ENCODE peak calls at places on chromosomes 3 and 15, in nine cellular contexts. W is GM23248; I is heart left ventricle; X is cardiac muscle cell; Z is ovary; O is transverse colon; D is CD8-positive, alpha-beta T cell; M is tibial artery; F is effector memory CD4-positive, alpha-beta T cell. A is an unnamed sample.

GRCh38 chr15:71530116-71530515 is 280.2 kb upstream of the NR2E3 start:
- DNase-seq in W (no peak), I (no peak), X (no peak), Z (no peak), O (no peak), D (no peak), M (no peak), F (no peak), A (no peak)

GRCh38 chr3:176293277-176293676 is 904.0 kb downstream of the TBL1XR1 start:
- DNase-seq in W (peak; percentile 28), I (no peak), X (no peak), Z (no peak), O (no peak), D (no peak), M (no peak), F (no peak), A (no peak)

GRCh38 chr15:55360256-55360655 is 41.2 kb downstream of the PIGB start:
- DNase-seq in W (no peak), I (no peak), X (peak; percentile 12), Z (no peak), O (no peak), D (no peak), M (no peak), F (no peak), A (no peak)

GRCh38 chr3:38549486-38549885 is 53.3 kb downstream of the EXOG start:
- DNase-seq in W (no peak), I (no peak), X (no peak), Z (no peak), O (no peak), D (no peak), M (no peak), F (no peak), A (no peak)

GRCh38 chr15:62500325-62500724 is 335.2 kb upstream of the C2CD4B start:
- DNase-seq in W (no peak), I (no peak), X (no peak), Z (no peak), O (no peak), D (no peak), M (no peak), F (no peak), A (no peak)

GRCh38 chr3:110456438-110457138 is 615.0 kb upstream of the NECTIN3 start:
- DNase-seq in W (no peak), I (no peak), X (no peak), Z (no peak), O (no peak), D (no peak), M (no peak), F (no peak), A (no peak)

GRCh38 chr3:56197259-56197965 is 270.9 kb downstream of the ERC2 start:
- DNase-seq in W (peak; percentile 15), I (no peak), X (peak; percentile 54), Z (no peak), O (no peak), D (no peak), M (no peak), F (no peak), A (no peak)

GRCh38 chr3:66338927-66339326 is 118.1 kb downstream of the SLC25A26 start:
- DNase-seq in W (peak; percentile 39), I (no peak), X (peak; percentile 5), Z (no peak), O (no peak), D (no peak), M (no peak), F (no peak), A (no peak)

GRCh38 chr15:31031471-31032064 is 40.1 kb upstream of the MTMR10 start:
- DNase-seq in W (peak; percentile 50), I (no peak), X (peak; percentile 49), Z (no peak), O (no peak), D (no peak), M (no peak), F (no peak), A (no peak)

GRCh38 chr3:119781330-119782198 is at the start of gene NR1I2:
- DNase-seq in W (no peak), I (no peak), X (no peak), Z (no peak), O (peak; percentile 58), D (no peak), M (no peak), F (no peak), A (no peak)

GRCh38 chr3:67459131-67459530 is 195.3 kb downstream of the SUCLG2 start:
- DNase-seq in W (no peak), I (no peak), X (peak; percentile 3), Z (no peak), O (no peak), D (no peak), M (no peak), F (no peak), A (no peak)

GRCh38 chr3:139288266-139288821 is 55.5 kb upstream of the MRPS22 start:
- DNase-seq in W (peak; percentile 24), I (peak; percentile 63), X (peak; percentile 19), Z (peak; percentile 69), O (no peak), D (no peak), M (no peak), F (no peak), A (no peak)

GRCh38 chr3:158094235-158094916 is 11.8 kb downstream of the SHOX2 start:
- DNase-seq in W (no peak), I (no peak), X (no peak), Z (no peak), O (no peak), D (no peak), M (no peak), F (no peak), A (no peak)

GRCh38 chr15:78415284-78415683 is 22.7 kb upstream of the IREB2 start:
- DNase-seq in W (peak; percentile 59), I (no peak), X (peak; percentile 47), Z (no peak), O (no peak), D (no peak), M (no peak), F (no peak), A (no peak)

GRCh38 chr15:101250931-101251829 is 668 bp downstream of the CHSY1 start:
- DNase-seq in W (peak; percentile 81), I (no peak), X (peak; percentile 50), Z (peak; percentile 66), O (no peak), D (no peak), M (peak; percentile 74), F (no peak), A (no peak)

GRCh38 chr3:49616491-49616941 is 57.6 kb upstream of the APEH start:
- DNase-seq in W (peak; percentile 70), I (no peak), X (peak; percentile 74), Z (no peak), O (no peak), D (no peak), M (peak; percentile 34), F (no peak), A (no peak)

GRCh38 chr3:19106307-19106706 is 42.0 kb upstream of the KCNH8 start:
- DNase-seq in W (no peak), I (no peak), X (no peak), Z (no peak), O (no peak), D (no peak), M (no peak), F (no peak), A (no peak)

GRCh38 chr15:57458255-57458850 is 82.0 kb downstream of the CGNL1 start:
- DNase-seq in W (no peak), I (no peak), X (peak; percentile 85), Z (no peak), O (no peak), D (no peak), M (no peak), F (no peak), A (no peak)

GRCh38 chr3:23221136-23221535 is 18.0 kb downstream of the UBE2E2 start:
- DNase-seq in W (no peak), I (no peak), X (no peak), Z (no peak), O (no peak), D (no peak), M (no peak), F (no peak), A (no peak)

GRCh38 chr3:66539466-66539989 is 38.7 kb upstream of the LRIG1 start:
- DNase-seq in W (no peak), I (no peak), X (no peak), Z (no peak), O (no peak), D (no peak), M (no peak), F (no peak), A (no peak)

GRCh38 chr15:31280037-31280830 is 46.4 kb upstream of the KLF13 start:
- DNase-seq in W (no peak), I (peak; percentile 20), X (no peak), Z (peak; percentile 19), O (peak; percentile 14), D (peak; percentile 6), M (peak; percentile 58), F (no peak), A (peak; percentile 16)

GRCh38 chr15:77505556-77505955 is 84.9 kb downstream of the HMG20A start:
- DNase-seq in W (no peak), I (no peak), X (no peak), Z (no peak), O (no peak), D (no peak), M (no peak), F (no peak), A (no peak)

GRCh38 chr3:141659821-141660597 is 78.1 kb upstream of the RNF7 start:
- DNase-seq in W (peak; percentile 88), I (peak; percentile 57), X (peak; percentile 60), Z (peak; percentile 75), O (peak; percentile 49), D (no peak), M (peak; percentile 84), F (no peak), A (peak; percentile 66)
- H3K27me3 ChIP-seq in W (no peaks in the 10 kb centered on the region), I (no peaks in the 10 kb centered on the region), X (no peaks in the 10 kb centered on the region), Z (no peaks in the 10 kb centered on the region), O (peaks cover 51% of the 10 kb centered on the region), D (peaks cover 4% of the 10 kb centered on the region), M (no peaks in the 10 kb centered on the region), F (peaks cover 23% of the 10 kb centered on the region), A (no peaks in the 10 kb centered on the region)

GRCh38 chr15:98876461-98877369 is 130.9 kb downstream of the PGPEP1L start:
- DNase-seq in W (peak; percentile 63), I (no peak), X (no peak), Z (no peak), O (no peak), D (no peak), M (no peak), F (no peak), A (no peak)
- H3K4me1 ChIP-seq in W (peaks cover 75% of the 10 kb centered on the region), I (no peaks in the 10 kb centered on the region), X (peaks cover 51% of the 10 kb centered on the region), Z (peaks cover 23% of the 10 kb centered on the region), O (peaks cover 8% of the 10 kb centered on the region), D (peaks cover 18% of the 10 kb centered on the region), M (peaks cover 100% of the 10 kb centered on the region), F (no peaks in the 10 kb centered on the region), A (peaks cover 13% of the 10 kb centered on the region)

DNA sequence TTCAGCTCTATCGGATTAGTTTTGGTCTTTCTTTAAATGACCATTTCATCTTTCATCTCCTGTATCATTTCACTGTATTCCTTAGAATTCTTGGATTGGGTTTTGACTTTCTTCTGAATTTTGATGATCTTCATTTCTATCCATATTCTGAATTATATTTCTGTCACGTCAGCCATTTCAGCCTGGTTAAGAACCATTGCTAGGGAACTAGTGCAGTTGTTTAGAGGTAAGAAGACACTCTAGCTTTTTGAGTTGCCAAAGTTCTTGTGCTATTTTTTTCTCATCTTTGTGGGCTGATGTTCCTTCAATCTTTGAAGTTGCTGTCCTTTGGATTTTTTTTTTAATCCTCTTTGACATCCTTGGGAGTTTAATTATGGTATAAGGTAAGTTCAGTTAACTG is 54.6 kb downstream of the STRIT1 start:
- DNase-seq in W (no peak), I (no peak), X (no peak), Z (no peak), O (no peak), D (no peak), M (no peak), F (no peak), A (no peak)
- H3K9me3 ChIP-seq in W (no peaks in the 10 kb centered on the region), I (no peaks in the 10 kb centered on the region), X (no peaks in the 10 kb centered on the region), Z (no peaks in the 10 kb centered on the region), O (no peaks in the 10 kb centered on the region), D (no peaks in the 10 kb centered on the region), M (no peaks in the 10 kb centered on the region), F (no peaks in the 10 kb centered on the region), A (no peaks in the 10 kb centered on the region)

GRCh38 chr3:141686477-141687280 is 51.4 kb upstream of the RNF7 start:
- DNase-seq in W (peak; percentile 82), I (peak; percentile 73), X (peak; percentile 75), Z (peak; percentile 62), O (peak; percentile 50), D (no peak), M (peak; percentile 83), F (no peak), A (peak; percentile 38)
- H3K27me3 ChIP-seq in W (no peaks in the 10 kb centered on the region), I (no peaks in the 10 kb centered on the region), X (no peaks in the 10 kb centered on the region), Z (no peaks in the 10 kb centered on the region), O (no peaks in the 10 kb centered on the region), D (no peaks in the 10 kb centered on the region), M (no peaks in the 10 kb centered on the region), F (no peaks in the 10 kb centered on the region), A (no peaks in the 10 kb centered on the region)

A was measured in breast epithelium.